ENCODE peak calls at places on chromosomes 16 and 17, in ten cellular contexts. J is breast epithelium; U is effector memory CD4-positive, alpha-beta T cell; M is adrenal gland; X is GM12865; E is lung; P is psoas muscle; W is CD8-positive, alpha-beta T cell; A is cardiac muscle cell; C is GM23338. I is an unnamed sample.

GRCh38 chr16:72715267-72715666 is 332.7 kb downstream of the ZFHX3 start:
- DNase-seq in J (no peak), U (no peak), M (no peak), X (no peak), E (no peak), P (no peak), W (no peak), A (peak), C (no peak), I (no peak)

GRCh38 chr17:29215717-29216116 is 30.9 kb upstream of the CRYBA1 start:
- DNase-seq in J (no peak), U (no peak), M (no peak), X (peak), E (no peak), P (no peak), W (no peak), A (peak), C (no peak), I (no peak)

GRCh38 chr17:32445497-32445896 is 1.2 kb downstream of the PSMD11 start:
- DNase-seq in J (no peak), U (no peak), M (no peak), X (no peak), E (no peak), P (no peak), W (no peak), A (no peak), C (no peak), I (no peak)

GRCh38 chr17:55264273-55264639 is 504 bp upstream of the HLF start:
- DNase-seq in J (no peak), U (no peak), M (no peak), X (no peak), E (no peak), P (no peak), W (no peak), A (no peak), C (peak), I (peak)

GRCh38 chr17:2457913-2458312 is 53.8 kb downstream of the METTL16 start:
- DNase-seq in J (no peak), U (no peak), M (no peak), X (no peak), E (no peak), P (no peak), W (no peak), A (no peak), C (no peak), I (no peak)

GRCh38 chr16:22623351-22623781 is 112.7 kb downstream of the NPIPB5 start:
- DNase-seq in J (no peak), U (no peak), M (no peak), X (no peak), E (no peak), P (no peak), W (no peak), A (peak), C (no peak), I (no peak)

GRCh38 chr17:7336240-7337175 is at the start of gene ACAP1:
- DNase-seq in J (no peak), U (peak), M (no peak), X (peak), E (no peak), P (no peak), W (peak), A (no peak), C (peak), I (peak)

GRCh38 chr16:68951991-68952877 is 108.9 kb downstream of the TANGO6 start:
- DNase-seq in J (no peak), U (no peak), M (no peak), X (no peak), E (no peak), P (no peak), W (no peak), A (no peak), C (no peak), I (no peak)

GRCh38 chr16:21100447-21100846 is 50.2 kb downstream of the DNAH3 start:
- DNase-seq in J (no peak), U (no peak), M (no peak), X (no peak), E (no peak), P (no peak), W (no peak), A (peak), C (no peak), I (no peak)

DNA sequence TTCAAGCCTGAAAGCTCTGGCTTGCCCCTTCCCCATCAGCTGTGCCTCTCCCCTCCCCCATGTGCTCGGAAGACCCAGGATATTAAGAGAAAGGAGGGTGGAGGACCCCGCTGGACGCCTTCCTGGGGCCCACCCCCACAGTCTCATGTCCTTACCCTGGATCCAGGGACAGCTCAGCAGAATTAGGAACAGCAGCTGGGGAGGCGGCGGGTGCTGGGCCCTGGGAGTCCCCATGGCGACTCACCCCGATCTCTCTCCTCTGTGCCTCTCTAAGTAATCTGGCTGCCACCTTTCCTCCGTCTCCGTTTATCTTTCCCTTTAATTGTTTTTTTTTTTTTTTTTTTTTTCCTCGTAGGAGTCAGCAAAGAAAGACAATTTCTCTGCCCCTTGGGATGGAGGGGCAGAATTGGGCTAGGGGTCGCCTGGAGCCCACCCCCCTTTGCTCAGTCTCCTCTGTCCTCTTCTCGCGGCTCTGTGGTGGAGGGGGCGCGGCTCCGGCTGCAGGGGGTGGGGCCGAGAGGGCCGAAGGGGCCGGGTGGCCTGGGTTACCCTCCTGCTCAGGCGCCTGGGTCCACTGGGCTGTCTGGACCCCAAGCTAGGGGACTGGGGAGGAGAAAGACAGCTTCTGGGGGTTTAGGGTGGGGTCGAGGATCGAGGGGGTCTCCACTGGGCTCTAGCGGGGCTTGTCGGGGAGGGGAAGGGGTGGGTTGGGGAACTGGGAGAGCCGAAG is 399 bp downstream of the SEZ6L2 start:
- DNase-seq in J (no peak), U (no peak), M (no peak), X (no peak), E (no peak), P (peak), W (no peak), A (no peak), C (peak), I (no peak)
- H3K4me3 ChIP-seq in J (peak), U (no peak), M (peak), X (no peak), E (no peak), P (no peak), W (no peak), A (peak), C (peak), I (no peak)

GRCh38 chr17:42928714-42929496 is 28.3 kb downstream of the G6PC1 start:
- DNase-seq in J (no peak), U (no peak), M (peak), X (peak), E (peak), P (no peak), W (no peak), A (peak), C (peak), I (no peak)
- H3K4me3 ChIP-seq in J (no peak), U (no peak), M (no peak), X (no peak), E (no peak), P (no peak), W (no peak), A (no peak), C (no peak), I (no peak)

GRCh38 chr16:997440-998051 is 16.0 kb downstream of the SOX8 start:
- DNase-seq in J (peak), U (peak), M (no peak), X (no peak), E (peak), P (peak), W (peak), A (peak), C (peak), I (peak)
- H3K4me3 ChIP-seq in J (peak), U (peak), M (no peak), X (no peak), E (no peak), P (peak), W (peak), A (no peak), C (no peak), I (peak)

DNA sequence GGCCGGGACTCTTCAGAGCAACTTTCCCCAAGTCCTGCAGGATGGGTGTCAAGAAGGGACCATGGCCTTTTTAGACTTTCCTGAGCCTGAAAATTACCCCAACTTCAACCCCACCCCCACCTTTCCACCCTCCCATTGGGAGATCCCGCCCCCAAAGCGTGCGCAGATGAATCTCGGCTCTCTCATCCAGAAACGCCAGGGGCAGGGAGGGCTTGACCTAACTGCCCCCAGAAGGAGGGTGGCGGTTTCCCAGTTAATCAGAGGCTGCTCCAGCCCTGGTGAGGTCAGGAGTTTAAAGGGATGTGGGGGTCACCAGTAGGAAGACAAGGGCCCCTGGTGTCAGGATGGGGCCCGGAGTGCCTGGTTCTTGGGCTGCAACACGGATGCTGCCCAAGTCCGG is 480 bp downstream of the KIF19 start:
- DNase-seq in J (no peak), U (no peak), M (no peak), X (no peak), E (no peak), P (no peak), W (no peak), A (no peak), C (peak), I (no peak)
- H3K4me3 ChIP-seq in J (peak), U (peak), M (peak), X (no peak), E (no peak), P (peak), W (peak), A (peak), C (peak), I (peak)

DNA sequence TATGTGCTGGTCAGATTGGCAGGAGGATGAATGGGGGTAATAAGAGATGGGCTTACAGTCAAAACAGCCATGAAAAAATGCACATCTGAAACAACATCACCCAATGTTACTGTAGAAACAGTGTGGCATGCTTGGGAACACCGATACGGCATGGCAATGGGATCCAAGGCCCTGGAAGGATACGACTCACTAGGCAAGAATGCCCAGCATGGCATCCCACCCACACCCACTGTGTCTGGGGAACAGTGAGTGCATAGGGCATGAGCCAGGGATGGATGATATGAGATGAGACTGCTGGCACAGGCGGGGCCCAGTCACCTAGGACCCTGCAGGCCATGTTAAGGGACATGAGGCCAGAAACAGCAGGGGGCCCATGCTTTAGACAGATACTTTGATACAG is 11.5 kb downstream of the TRIM25 start:
- DNase-seq in J (no peak), U (no peak), M (no peak), X (no peak), E (no peak), P (no peak), W (no peak), A (peak), C (no peak), I (no peak)
- H3K4me3 ChIP-seq in J (no peak), U (no peak), M (no peak), X (no peak), E (no peak), P (no peak), W (no peak), A (no peak), C (no peak), I (no peak)

GRCh38 chr17:77849203-77849602 is 109.3 kb upstream of the TNRC6C start:
- DNase-seq in J (no peak), U (no peak), M (no peak), X (no peak), E (no peak), P (no peak), W (no peak), A (peak), C (no peak), I (no peak)
- H3K4me3 ChIP-seq in J (no peak), U (no peak), M (no peak), X (no peak), E (no peak), P (no peak), W (no peak), A (no peak), C (no peak), I (no peak)

GRCh38 chr16:29814592-29814991 is 1.4 kb upstream of the PAGR1 start:
- DNase-seq in J (no peak), U (no peak), M (no peak), X (no peak), E (no peak), P (no peak), W (no peak), A (no peak), C (peak), I (no peak)
- H3K4me3 ChIP-seq in J (no peak), U (no peak), M (no peak), X (no peak), E (no peak), P (peak), W (peak), A (no peak), C (peak), I (peak)

DNA sequence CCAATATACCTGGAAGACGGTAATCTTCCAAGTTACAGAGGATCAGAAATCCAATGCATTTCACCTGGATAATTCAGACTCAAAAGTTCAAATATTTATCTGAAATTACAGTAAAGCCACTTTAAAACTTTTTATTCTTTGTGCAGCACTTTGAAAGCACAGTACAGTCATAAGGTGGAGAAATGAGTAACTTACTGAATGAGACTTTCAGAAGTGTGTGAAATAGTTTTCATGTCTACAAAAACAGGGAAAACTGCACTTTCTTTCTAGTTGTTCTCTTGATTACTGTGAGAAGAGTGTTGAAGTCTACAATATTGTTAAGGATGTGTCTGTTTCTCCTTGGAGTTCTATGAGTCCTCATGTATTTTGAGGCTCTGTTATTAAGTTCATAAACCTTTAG is 83.4 kb upstream of the PLEKHM1 start:
- DNase-seq in J (no peak), U (no peak), M (no peak), X (peak), E (no peak), P (no peak), W (no peak), A (no peak), C (no peak), I (no peak)
- H3K4me3 ChIP-seq in J (no peak), U (no peak), M (no peak), X (no peak), E (no peak), P (no peak), W (no peak), A (no peak), C (no peak), I (no peak)

I was measured in CD8-positive, alpha-beta memory T cell.